ENCODE peak calls at places on chromosomes 13 and 19, in four cellular contexts. A is neuronal stem cell, Q is IMR-90, V is fibroblast of lung. Y is an unnamed sample.

GRCh38 chr19:49786432-49786831 is 19.6 kb downstream of the AP2A1 start:
- DNase-seq in Q (peak; percentile 53), A (no peak), V (peak; percentile 41), Y (peak; percentile 28)

GRCh38 chr13:66513728-66514127 is 716.4 kb downstream of the PCDH9 start:
- DNase-seq in V (peak; percentile 81), A (no peak), Q (peak; percentile 16), Y (no peak)

GRCh38 chr19:33203529-33203928 is 9.4 kb downstream of the LRP3 start:
- DNase-seq in V (no peak), A (no peak), Q (no peak), Y (no peak)

GRCh38 chr19:16076958-16077611 is 790 bp downstream of the TPM4 start:
- DNase-seq in Q (no peak), V (no peak), A (no peak), Y (peak; percentile 29)

GRCh38 chr19:31220540-31220939 is 128.7 kb downstream of the TSHZ3 start:
- DNase-seq in A (no peak), V (no peak), Q (no peak), Y (peak; percentile 29)

GRCh38 chr13:108096301-108096700 is 119.0 kb downstream of the LIG4 start:
- DNase-seq in V (no peak), A (no peak), Q (no peak), Y (no peak)

GRCh38 chr13:43865892-43866291 is 13.6 kb downstream of the CCDC122 start:
- DNase-seq in V (peak; percentile 50), Q (peak; percentile 87), A (no peak), Y (peak; percentile 73)

GRCh38 chr19:34327851-34328250 is 37.1 kb upstream of the GPI start:
- DNase-seq in V (peak; percentile 35), Q (no peak), A (no peak), Y (no peak)

GRCh38 chr13:114224201-114224600 is 10.5 kb upstream of the CDC16 start:
- DNase-seq in Q (no peak), A (no peak), V (no peak), Y (no peak)

GRCh38 chr13:86729206-86729605 is 930.0 kb upstream of the SLITRK6 start:
- DNase-seq in V (no peak), Q (no peak), A (no peak), Y (no peak)

GRCh38 chr19:32971012-32971595 is 654 bp downstream of the CEP89 start:
- DNase-seq in A (no peak), Q (no peak), V (peak; percentile 3), Y (no peak)

GRCh38 chr13:111992911-111993310 is 74.0 kb upstream of the SOX1 start:
- DNase-seq in V (no peak), A (no peak), Q (no peak), Y (no peak)

GRCh38 chr13:97367016-97367415 is 67.0 kb upstream of the RAP2A start:
- DNase-seq in A (peak; percentile 8), Q (peak; percentile 65), V (peak; percentile 89), Y (no peak)

GRCh38 chr13:101309014-101309619 is 107.2 kb downstream of the NALCN start:
- DNase-seq in V (peak; percentile 98), A (no peak), Q (peak; percentile 46), Y (peak; percentile 45)

GRCh38 chr19:36032251-36033104 is at the start of gene CLIP3:
- DNase-seq in V (peak; percentile 59), Q (peak; percentile 62), A (peak; percentile 75), Y (no peak)

GRCh38 chr13:114110091-114110829 is 22.2 kb downstream of the RASA3 start:
- DNase-seq in Q (no peak), V (no peak), A (no peak), Y (no peak)

GRCh38 chr13:42151781-42152180 is 103.3 kb downstream of the DGKH start:
- DNase-seq in Q (no peak), V (no peak), A (no peak), Y (no peak)

GRCh38 chr19:45231891-45232290 is 13.3 kb downstream of the EXOC3L2 start:
- DNase-seq in V (no peak), Q (no peak), A (no peak), Y (peak; percentile 92)

GRCh38 chr13:66159526-66159925 is 1070.6 kb downstream of the PCDH9 start:
- DNase-seq in A (no peak), V (no peak), Q (no peak), Y (no peak)

GRCh38 chr19:40443930-40444180 is 280 bp downstream of the SERTAD3 start:
- DNase-seq in V (no peak), Q (no peak), A (peak; percentile 79), Y (no peak)

GRCh38 chr19:34481861-34482379 is 362 bp downstream of the WTIP start:
- DNase-seq in A (no peak), V (no peak), Q (no peak), Y (peak; percentile 24)

GRCh38 chr13:71522976-71523517 is 344.0 kb downstream of the DACH1 start:
- DNase-seq in V (no peak), Q (no peak), A (no peak), Y (no peak)

GRCh38 chr13:52371736-52372247 is 34.2 kb downstream of the THSD1 start:
- DNase-seq in Q (peak; percentile 63), A (peak; percentile 4), V (peak; percentile 89), Y (peak; percentile 72)

GRCh38 chr19:18774107-18774506 is 17.0 kb downstream of the COMP start:
- DNase-seq in A (no peak), Q (no peak), V (no peak), Y (no peak)

GRCh38 chr19:19134687-19135158 is 3.6 kb downstream of the TMEM161A start:
- DNase-seq in V (no peak), Q (no peak), A (no peak), Y (no peak)

GRCh38 chr19:50328257-50329145 is 676 bp downstream of the KCNC3 start:
- DNase-seq in A (no peak), V (no peak), Q (no peak), Y (no peak)

GRCh38 chr13:39688699-39689405 is 33.4 kb downstream of the COG6 start:
- DNase-seq in Q (peak; percentile 54), A (no peak), V (peak; percentile 74), Y (no peak)

GRCh38 chr19:5627395-5627904 is 4.6 kb downstream of the SAFB start:
- DNase-seq in V (peak; percentile 45), A (no peak), Q (peak; percentile 72), Y (no peak)

GRCh38 chr13:105207586-105208293 is 1327.7 kb downstream of the EFNB2 start:
- DNase-seq in Q (peak; percentile 13), V (peak; percentile 23), A (no peak), Y (no peak)

GRCh38 chr13:51488212-51488611 is 35.4 kb upstream of the INTS6 start:
- DNase-seq in A (no peak), V (no peak), Q (no peak), Y (peak; percentile 40)

GRCh38 chr13:111482806-111483620 is 162.6 kb downstream of the TEX29 start:
- DNase-seq in Q (no peak), V (no peak), A (no peak), Y (no peak)

GRCh38 chr19:39052243-39052746 is 19.9 kb upstream of the FBXO27 start:
- DNase-seq in Q (peak; percentile 58), A (peak; percentile 23), V (peak; percentile 49), Y (peak; percentile 33)

GRCh38 chr19:46856062-46857022 is 4.5 kb upstream of the ARHGAP35 start:
- DNase-seq in V (peak; percentile 94), Q (peak; percentile 94), A (peak; percentile 81), Y (peak; percentile 91)

GRCh38 chr19:32717496-32717895 is 2.1 kb upstream of the TDRD12 start:
- DNase-seq in V (no peak), A (no peak), Q (no peak), Y (no peak)

GRCh38 chr19:47531640-47532387 is 17.0 kb upstream of the NAPA start:
- DNase-seq in A (no peak), Q (no peak), V (no peak), Y (no peak)

GRCh38 chr19:56813531-56813930 is 27.0 kb downstream of the PEG3 start:
- DNase-seq in A (no peak), Q (no peak), V (no peak), Y (no peak)

GRCh38 chr19:56810260-56810659 is 30.3 kb downstream of the PEG3 start:
- DNase-seq in Q (no peak), A (no peak), V (no peak), Y (no peak)

GRCh38 chr19:56808717-56809392 is 31.7 kb downstream of the PEG3 start:
- DNase-seq in V (no peak), Q (no peak), A (no peak), Y (no peak)

GRCh38 chr19:56811480-56811879 is 29.0 kb downstream of the PEG3 start:
- DNase-seq in A (no peak), Q (no peak), V (no peak), Y (no peak)

DNA sequence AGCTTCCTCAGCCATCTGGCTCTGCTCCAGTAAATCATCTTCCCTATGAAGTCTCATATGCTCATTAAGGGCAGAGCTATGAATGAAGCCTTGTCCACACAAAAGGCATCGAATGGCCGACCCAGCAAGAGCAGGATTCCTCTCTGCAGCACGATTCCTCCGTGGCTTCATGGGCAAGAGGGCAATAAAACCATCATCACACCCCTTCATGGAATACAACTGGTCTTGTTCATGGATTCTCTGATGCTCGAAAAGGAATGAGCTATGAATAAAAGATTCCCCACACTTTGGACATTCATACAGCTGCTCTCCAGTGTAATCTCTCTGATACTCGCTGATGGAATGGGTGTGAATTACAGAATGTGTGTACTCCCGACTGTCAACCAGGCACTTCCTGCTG is 25.9 kb downstream of the PEG3 start:
- DNase-seq in V (no peak), A (no peak), Q (no peak), Y (no peak)
- H3K9ac ChIP-seq in V (no peak overlapping the region), A (no peak overlapping the region), Q (no peak overlapping the region), Y (no peak overlapping the region)

DNA sequence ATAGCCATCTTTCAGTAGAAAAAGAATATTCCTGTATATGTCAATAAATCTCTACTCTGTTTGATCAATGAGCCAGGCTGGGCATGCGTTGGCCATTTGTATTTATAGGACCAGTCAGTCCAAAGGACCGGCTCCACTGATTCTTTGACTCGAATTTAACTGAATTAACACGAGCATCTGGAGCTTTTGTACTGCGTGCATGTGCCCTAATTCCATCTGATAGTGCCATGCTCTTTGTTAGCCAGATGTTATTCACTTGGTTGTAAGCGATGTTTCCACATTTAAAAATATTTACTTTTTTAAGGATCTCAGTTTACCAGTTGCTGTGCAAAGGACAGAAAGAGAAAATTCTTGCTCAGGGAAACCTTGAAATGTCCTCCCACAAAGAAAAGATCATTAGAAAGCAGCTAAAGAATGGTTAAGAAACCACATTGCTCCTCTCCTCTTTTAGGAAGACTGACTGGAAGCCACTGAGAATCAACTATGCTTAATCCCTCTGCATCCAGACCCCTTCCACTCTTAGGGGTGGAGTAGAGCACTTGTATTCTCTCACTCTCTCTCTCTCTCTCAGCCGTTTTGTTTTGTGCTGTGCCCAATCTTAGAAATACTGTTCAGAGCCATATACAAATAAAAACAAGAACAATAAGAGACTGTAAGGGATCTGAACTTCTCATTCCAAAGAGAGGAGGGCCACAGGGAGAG is 165.8 kb downstream of the DCLK1 start:
- DNase-seq in V (no peak), A (no peak), Q (no peak), Y (no peak)
- H3K4me3 ChIP-seq in V (no peak overlapping the region), A (no peak overlapping the region), Q (no peak overlapping the region), Y (no peak overlapping the region)

GRCh38 chr13:63307239-63307638 is 1891.6 kb upstream of the PCDH20 start:
- DNase-seq in A (no peak), V (no peak), Q (no peak), Y (no peak)
- H2AFZ ChIP-seq in A (peak overlapping the region; percentile 64), V (no peak overlapping the region), Q (peak overlapping the region; percentile 47), Y (no peak overlapping the region)

GRCh38 chr19:2475018-2475701 is 767 bp upstream of the GADD45B start:
- DNase-seq in A (no peak), V (peak; percentile 72), Q (peak; percentile 48), Y (peak; percentile 62)
- H3K9ac ChIP-seq in A (no peak overlapping the region), V (peak overlapping the region; percentile 59), Q (peak overlapping the region; percentile 20), Y (peak overlapping the region; percentile 64)

GRCh38 chr19:8835877-8836276 is 3.7 kb downstream of the MBD3L1 start:
- DNase-seq in Q (no peak), V (no peak), A (no peak), Y (no peak)
- H3K4me3 ChIP-seq in Q (no peak overlapping the region), V (no peak overlapping the region), A (no peak overlapping the region), Y (no peak overlapping the region)

GRCh38 chr13:79741006-79741405 is 260.1 kb downstream of the NDFIP2 start:
- DNase-seq in A (no peak), Q (peak; percentile 71), V (peak; percentile 58), Y (no peak)
- H2AFZ ChIP-seq in A (no peak overlapping the region), Q (peak overlapping the region; percentile 69), V (peak overlapping the region; percentile 87), Y (peak overlapping the region; percentile 62)